ENCODE peak calls at places on chromosomes 13 and 19, in six cellular contexts. J, Z, N, R, A and T are unnamed samples.

GRCh38 chr19:12720851-12721655 is 2.7 kb downstream of the TNPO2 start:
- DNase-seq in J (peak; percentile 29), Z (no peak), N (no peak), R (peak; percentile 46), A (no peak), T (no peak)

GRCh38 chr19:55209430-55210119 is at the start of gene PTPRH:
- DNase-seq in J (no peak), Z (no peak), N (no peak), R (no peak), A (no peak), T (no peak)

GRCh38 chr19:53172892-53173291 is 14.0 kb upstream of the ZNF347 start:
- DNase-seq in J (no peak), Z (no peak), N (peak; percentile 48), R (peak; percentile 71), A (no peak), T (no peak)

GRCh38 chr13:99436013-99436412 is 65.3 kb upstream of the TM9SF2 start:
- DNase-seq in J (no peak), Z (no peak), N (no peak), R (no peak), A (no peak), T (no peak)

GRCh38 chr19:50551034-50551712 is 17.1 kb downstream of the LRRC4B start:
- DNase-seq in J (no peak), Z (no peak), N (no peak), R (no peak), A (no peak), T (no peak)

GRCh38 chr19:44278181-44278690 is 18.6 kb downstream of the ZNF233 start:
- DNase-seq in J (peak; percentile 49), Z (peak; percentile 11), N (peak; percentile 7), R (no peak), A (no peak), T (no peak)

GRCh38 chr19:48907671-48908070 is 7.6 kb downstream of the NUCB1 start:
- DNase-seq in J (no peak), Z (no peak), N (no peak), R (no peak), A (no peak), T (no peak)

GRCh38 chr19:18896421-18896841 is 473 bp upstream of the CERS1 start:
- DNase-seq in J (no peak), Z (no peak), N (no peak), R (no peak), A (no peak), T (no peak)

GRCh38 chr19:8638078-8638619 is 7.7 kb downstream of the NFILZ start:
- DNase-seq in J (peak; percentile 61), Z (no peak), N (peak; percentile 21), R (peak; percentile 78), A (no peak), T (no peak)

GRCh38 chr13:99859178-99860177 is 112.1 kb downstream of the ZIC5 start:
- DNase-seq in J (no peak), Z (no peak), N (no peak), R (no peak), A (peak; percentile 34), T (no peak)

GRCh38 chr13:50339291-50339690 is 324.0 kb downstream of the KCNRG start:
- DNase-seq in J (no peak), Z (no peak), N (no peak), R (no peak), A (no peak), T (no peak)

GRCh38 chr19:56137405-56137804 is 3.7 kb upstream of the ZNF444 start:
- DNase-seq in J (no peak), Z (no peak), N (no peak), R (no peak), A (no peak), T (no peak)

GRCh38 chr13:101080616-101081015 is 335.7 kb downstream of the NALCN start:
- DNase-seq in J (no peak), Z (no peak), N (no peak), R (no peak), A (no peak), T (no peak)

GRCh38 chr19:56117889-56118288 is 3.2 kb downstream of the ZNF787 start:
- DNase-seq in J (no peak), Z (no peak), N (no peak), R (no peak), A (no peak), T (no peak)

GRCh38 chr19:2433854-2434253 is 6.5 kb upstream of the TIMM13 start:
- DNase-seq in J (no peak), Z (no peak), N (no peak), R (no peak), A (no peak), T (no peak)

GRCh38 chr19:279231-279630 is 12.0 kb downstream of the PLPP2 start:
- DNase-seq in J (no peak), Z (no peak), N (no peak), R (no peak), A (no peak), T (no peak)

GRCh38 chr19:32863841-32864240 is 5.7 kb downstream of the SLC7A9 start:
- DNase-seq in J (no peak), Z (no peak), N (no peak), R (no peak), A (no peak), T (no peak)

GRCh38 chr13:68715651-68716050 is 1392.0 kb upstream of the ATXN8OS start:
- DNase-seq in J (no peak), Z (no peak), N (no peak), R (no peak), A (no peak), T (no peak)

GRCh38 chr13:101579291-101579802 is 126.9 kb downstream of the ITGBL1 start:
- DNase-seq in J (peak; percentile 58), Z (no peak), N (peak; percentile 60), R (peak; percentile 78), A (no peak), T (peak; percentile 60)

GRCh38 chr19:10884273-10884672 is 12.9 kb downstream of the CARM1 start:
- DNase-seq in J (peak; percentile 67), Z (peak; percentile 55), N (peak; percentile 77), R (peak; percentile 25), A (no peak), T (no peak)

GRCh38 chr19:37899453-37899852 is 6.9 kb downstream of the WDR87 start:
- DNase-seq in J (no peak), Z (no peak), N (no peak), R (no peak), A (no peak), T (no peak)

GRCh38 chr19:51807111-51807701 is 12.2 kb downstream of the FPR3 start:
- DNase-seq in J (peak; percentile 33), Z (no peak), N (no peak), R (peak; percentile 91), A (no peak), T (no peak)

GRCh38 chr13:110521296-110521680 is 40.2 kb downstream of the RAB20 start:
- DNase-seq in J (no peak), Z (no peak), N (no peak), R (no peak), A (no peak), T (no peak)

GRCh38 chr13:44934724-44935123 is 54.5 kb downstream of the NUFIP1 start:
- DNase-seq in J (peak; percentile 77), Z (no peak), N (peak; percentile 67), R (peak; percentile 82), A (no peak), T (no peak)

GRCh38 chr13:66348745-66349720 is 881.1 kb downstream of the PCDH9 start:
- DNase-seq in J (no peak), Z (no peak), N (no peak), R (peak; percentile 21), A (no peak), T (no peak)

GRCh38 chr13:33045829-33046592 is 29.8 kb downstream of the KL start:
- DNase-seq in J (no peak), Z (no peak), N (no peak), R (no peak), A (no peak), T (no peak)

GRCh38 chr19:35518313-35518712 is 4.9 kb upstream of the DMKN start:
- DNase-seq in J (peak; percentile 98), Z (peak; percentile 83), N (peak; percentile 98), R (peak; percentile 96), A (no peak), T (no peak)

GRCh38 chr13:28246891-28247290 is 108.5 kb downstream of the PAN3 start:
- DNase-seq in J (no peak), Z (no peak), N (peak; percentile 17), R (no peak), A (no peak), T (no peak)

GRCh38 chr13:44044544-44045178 is 165.0 kb downstream of the LACC1 start:
- DNase-seq in J (no peak), Z (no peak), N (no peak), R (peak; percentile 46), A (no peak), T (no peak)

GRCh38 chr13:98500963-98501421 is 75.9 kb downstream of the STK24 start:
- DNase-seq in J (no peak), Z (no peak), N (no peak), R (no peak), A (no peak), T (no peak)

GRCh38 chr13:39196957-39197644 is 158.8 kb downstream of the NHLRC3 start:
- DNase-seq in J (no peak), Z (no peak), N (no peak), R (no peak), A (no peak), T (no peak)

GRCh38 chr13:109743706-109744453 is 42.5 kb downstream of the IRS2 start:
- DNase-seq in J (peak; percentile 66), Z (peak; percentile 84), N (peak; percentile 78), R (peak; percentile 89), A (no peak), T (peak; percentile 48)

GRCh38 chr13:101283782-101284181 is 132.5 kb downstream of the NALCN start:
- DNase-seq in J (no peak), Z (no peak), N (no peak), R (no peak), A (no peak), T (no peak)

GRCh38 chr19:33024398-33024797 is 40.3 kb downstream of the RHPN2 start:
- DNase-seq in J (no peak), Z (no peak), N (no peak), R (no peak), A (no peak), T (no peak)

GRCh38 chr19:18274776-18275356 is 614 bp upstream of the IQCN start:
- DNase-seq in J (peak; percentile 88), Z (peak; percentile 92), N (peak; percentile 89), R (peak; percentile 85), A (no peak), T (peak; percentile 47)